ENCODE peak calls at places on chromosomes 4 and X, in ten cellular contexts. Q is lower lobe of right lung, E is cardiac muscle cell, R is tibial artery, W is H1, C is HL-60, U is sigmoid colon, Y is psoas muscle, H is heart left ventricle, Z is brain microvascular endothelial cell. N is an unnamed sample.

GRCh38 chrX:18119856-18120255 is 100.8 kb downstream of the BEND2 start:
- DNase-seq in Q (no peak), E (no peak), R (no peak), W (no peak), C (no peak), U (no peak), Y (no peak), H (no peak), Z (no peak), N (no peak)

GRCh38 chr4:133150643-133151300 is 1.7 kb downstream of the PCDH10 start:
- DNase-seq in Q (no peak), E (peak; percentile 16), R (peak; percentile 68), W (no peak), C (no peak), U (peak; percentile 61), Y (no peak), H (no peak), Z (peak; percentile 20), N (peak; percentile 71)

GRCh38 chr4:37977471-37978452 is 17.6 kb downstream of the PTTG2 start:
- DNase-seq in Q (peak; percentile 88), E (peak; percentile 75), R (peak; percentile 85), W (no peak), C (peak; percentile 41), U (peak; percentile 90), Y (peak; percentile 72), H (peak; percentile 89), Z (peak; percentile 42), N (peak; percentile 95)

GRCh38 chrX:108022491-108023089 is 22.3 kb upstream of the VSIG1 start:
- DNase-seq in Q (no peak), E (no peak), R (no peak), W (no peak), C (no peak), U (no peak), Y (no peak), H (no peak), Z (no peak), N (no peak)

GRCh38 chrX:23195097-23195496 is 139.6 kb upstream of the PTCHD1 start:
- DNase-seq in Q (no peak), E (peak; percentile 0), R (no peak), W (no peak), C (no peak), U (no peak), Y (no peak), H (no peak), Z (peak; percentile 0), N (no peak)

GRCh38 chr4:52750819-52751348 is 341 bp downstream of the ERVMER34-1 start:
- DNase-seq in Q (peak; percentile 47), E (no peak), R (no peak), W (peak; percentile 1), C (no peak), U (no peak), Y (peak; percentile 30), H (no peak), Z (no peak), N (no peak)

GRCh38 chrX:19772306-19772705 is 115.1 kb downstream of the SH3KBP1 start:
- DNase-seq in Q (no peak), E (peak; percentile 45), R (no peak), W (no peak), C (no peak), U (no peak), Y (no peak), H (no peak), Z (no peak), N (no peak)

GRCh38 chr4:140372607-140373327 is 679 bp upstream of the SCOC start:
- DNase-seq in Q (no peak), E (peak; percentile 14), R (no peak), W (no peak), C (peak; percentile 63), U (no peak), Y (no peak), H (no peak), Z (peak; percentile 19), N (no peak)

GRCh38 chr4:94595880-94596483 is 144.2 kb downstream of the PDLIM5 start:
- DNase-seq in Q (no peak), E (peak; percentile 74), R (no peak), W (no peak), C (no peak), U (no peak), Y (no peak), H (no peak), Z (no peak), N (no peak)
- TF ChIP-seq CTCF in Q (peak; percentile 73), E (peak; percentile 53), R (peak; percentile 64), W (no peak), C (peak; percentile 28), U (peak; percentile 43), Y (peak; percentile 64), H (peak; percentile 73), Z (peak; percentile 24), N (peak; percentile 62)

DNA sequence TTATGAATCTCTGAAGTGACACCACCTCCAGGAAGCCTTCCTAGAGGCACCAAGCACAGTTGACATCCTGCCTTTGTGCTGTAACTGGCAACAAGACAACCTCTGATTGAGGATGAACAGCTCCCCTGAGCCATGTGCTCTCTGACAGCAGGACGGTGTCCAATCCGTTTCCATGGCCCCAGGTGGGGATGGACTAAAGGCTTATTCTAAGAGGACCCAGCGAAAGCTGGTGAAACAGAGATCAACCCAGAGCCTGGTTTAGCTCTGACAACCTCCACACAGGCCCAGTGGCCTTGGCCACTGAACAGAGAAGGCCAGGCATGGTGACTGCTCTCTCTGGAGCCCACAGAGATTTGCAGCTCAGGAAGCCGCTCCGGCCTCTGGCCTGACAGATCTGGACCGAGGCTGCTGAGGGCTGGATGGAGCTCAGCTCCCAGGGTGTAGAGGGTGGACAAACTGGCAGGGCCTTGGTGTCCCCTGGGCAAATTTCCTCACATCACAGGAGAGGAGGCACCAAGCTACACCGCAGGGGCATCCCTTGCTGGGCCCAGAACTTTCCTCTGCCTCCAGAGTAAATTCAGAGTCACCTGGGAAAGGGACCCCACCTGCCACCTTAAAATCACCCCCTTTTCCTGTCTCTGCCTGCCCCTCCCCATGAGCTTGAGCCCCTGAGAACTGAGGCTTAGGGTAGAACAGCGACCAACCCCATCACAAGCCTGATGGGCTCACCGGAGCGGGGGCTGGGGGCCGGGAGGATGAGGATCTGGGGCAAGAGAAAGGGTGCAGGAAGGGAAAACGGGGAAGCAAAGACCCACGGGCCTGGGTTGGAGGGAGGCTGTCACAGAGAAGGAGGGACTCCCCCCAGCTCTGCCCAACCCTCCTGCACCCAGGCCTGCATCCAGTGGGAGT is 40.2 kb downstream of the HMX1 start:
- DNase-seq in Q (peak; percentile 31), E (no peak), R (peak; percentile 39), W (no peak), C (no peak), U (peak; percentile 45), Y (no peak), H (no peak), Z (no peak), N (peak; percentile 46)
- H3K27me3 ChIP-seq in Q (no peaks in the 10 kb centered on the region), E (peaks cover 9% of the 10 kb centered on the region), R (peaks cover 30% of the 10 kb centered on the region), W (no peaks in the 10 kb centered on the region), C (no peaks in the 10 kb centered on the region), U (peaks cover 7% of the 10 kb centered on the region), Y (peaks cover 2% of the 10 kb centered on the region), H (peaks cover 4% of the 10 kb centered on the region), Z (no peaks in the 10 kb centered on the region), N (peaks cover 38% of the 10 kb centered on the region)

GRCh38 chr4:97720869-97721432 is 422.3 kb downstream of the STPG2 start:
- DNase-seq in Q (no peak), E (peak; percentile 69), R (no peak), W (no peak), C (no peak), U (no peak), Y (no peak), H (no peak), Z (peak; percentile 59), N (no peak)
- TF ChIP-seq CTCF in Q (no peak), E (peak; percentile 34), R (no peak), W (no peak), C (no peak), U (no peak), Y (peak; percentile 24), H (peak; percentile 42), Z (peak; percentile 18), N (no peak)

GRCh38 chr4:21947768-21948346 is 715 bp downstream of the KCNIP4 start:
- DNase-seq in Q (no peak), E (no peak), R (no peak), W (no peak), C (no peak), U (no peak), Y (no peak), H (no peak), Z (no peak), N (no peak)
- H3K27me3 ChIP-seq in Q (peaks cover 15% of the 10 kb centered on the region), E (peaks cover 80% of the 10 kb centered on the region), R (peaks cover 22% of the 10 kb centered on the region), W (peaks cover 30% of the 10 kb centered on the region), C (peaks cover 29% of the 10 kb centered on the region), U (no peaks in the 10 kb centered on the region), Y (peaks cover 12% of the 10 kb centered on the region), H (peaks cover 4% of the 10 kb centered on the region), Z (peaks cover 7% of the 10 kb centered on the region), N (peaks cover 22% of the 10 kb centered on the region)

GRCh38 chrX:142804085-142804484 is 221.6 kb upstream of the SPANXN4 start:
- DNase-seq in Q (no peak), E (no peak), R (no peak), W (no peak), C (no peak), U (no peak), Y (no peak), H (no peak), Z (no peak), N (no peak)
- TF ChIP-seq CTCF in Q (no peak), E (no peak), R (no peak), W (no peak), C (no peak), U (no peak), Y (no peak), H (no peak), Z (no peak), N (no peak)

GRCh38 chr4:1515763-1516162 is 109.5 kb upstream of the NKX1-1 start:
- DNase-seq in Q (peak; percentile 16), E (no peak), R (no peak), W (no peak), C (no peak), U (no peak), Y (peak; percentile 3), H (no peak), Z (no peak), N (no peak)

GRCh38 chr4:1517592-1518411 is 111.6 kb upstream of the NKX1-1 start:
- DNase-seq in Q (peak; percentile 39), E (no peak), R (no peak), W (no peak), C (no peak), U (peak; percentile 52), Y (peak; percentile 6), H (no peak), Z (no peak), N (peak; percentile 68)

GRCh38 chr4:1516261-1516660 is 110.0 kb upstream of the NKX1-1 start:
- DNase-seq in Q (peak; percentile 35), E (no peak), R (no peak), W (no peak), C (no peak), U (no peak), Y (peak; percentile 7), H (no peak), Z (no peak), N (peak; percentile 52)

GRCh38 chr4:1515156-1515555 is 108.9 kb upstream of the NKX1-1 start:
- DNase-seq in Q (no peak), E (no peak), R (no peak), W (no peak), C (no peak), U (no peak), Y (no peak), H (no peak), Z (no peak), N (no peak)

GRCh38 chr4:1516881-1517480 is 110.7 kb upstream of the NKX1-1 start:
- DNase-seq in Q (peak; percentile 27), E (no peak), R (no peak), W (no peak), C (no peak), U (peak; percentile 28), Y (peak; percentile 4), H (no peak), Z (no peak), N (no peak)
- H3K27me3 ChIP-seq in Q (peaks cover 61% of the 10 kb centered on the region), E (peaks cover 4% of the 10 kb centered on the region), R (peaks cover 76% of the 10 kb centered on the region), W (no peaks in the 10 kb centered on the region), C (peaks cover 18% of the 10 kb centered on the region), U (peaks cover 67% of the 10 kb centered on the region), Y (peaks cover 4% of the 10 kb centered on the region), H (peaks cover 9% of the 10 kb centered on the region), Z (peaks cover 2% of the 10 kb centered on the region), N (peaks cover 81% of the 10 kb centered on the region)

N was measured in left lung.